ENCODE peak calls at places on chromosomes 3 and 15, in ten cellular contexts. U is germinal center; Y is cardiac muscle cell; B is nephron progenitor cell; W is stimulated activated naive CD8-positive, alpha-beta T cell treated with anti-CD3 and anti-CD28 coated beads, Interleukin-15, Interleukin-2, amounts not matched to agents 100 U/mL and 50 U/mL, for 24 hours; K is NAMALWA; V is psoas muscle; Z is T-helper 9 cell; Q is GM19239; D is HS-5. P is an unnamed sample.
A peak's percentile ranks its signal among the peaks of the same experiment; 100 is the strongest.

GRCh38 chr3:9600597-9600996 is 47.0 kb upstream of the LHFPL4 start:
- DNase-seq in U (peak; percentile 36), Y (no peak), B (peak; percentile 30), W (peak; percentile 16), K (no peak), V (no peak), Z (no peak), Q (no peak), D (no peak), P (no peak)

GRCh38 chr3:96852849-96853248 is 38.5 kb downstream of the EPHA6 start:
- DNase-seq in U (no peak), Y (no peak), B (no peak), W (no peak), K (no peak), V (no peak), Z (no peak), Q (no peak), D (no peak), P (no peak)

GRCh38 chr3:177928156-177928555 is 608.1 kb upstream of the KCNMB2 start:
- DNase-seq in U (no peak), Y (no peak), B (no peak), W (no peak), K (no peak), V (no peak), Z (no peak), Q (no peak), D (no peak), P (no peak)

GRCh38 chr15:50906954-50907865 is 1.3 kb upstream of the AP4E1 start:
- DNase-seq in U (peak; percentile 60), Y (no peak), B (no peak), W (peak; percentile 73), K (peak; percentile 77), V (no peak), Z (peak; percentile 59), Q (peak; percentile 48), D (no peak), P (peak; percentile 41)

GRCh38 chr15:35038655-35039534 is 46.2 kb downstream of the NANOGP8 start:
- DNase-seq in U (no peak), Y (no peak), B (no peak), W (no peak), K (no peak), V (no peak), Z (no peak), Q (no peak), D (peak; percentile 20), P (peak; percentile 11)

GRCh38 chr3:121852256-121852655 is 17.2 kb downstream of the EAF2 start:
- DNase-seq in U (no peak), Y (no peak), B (no peak), W (no peak), K (no peak), V (no peak), Z (no peak), Q (no peak), D (no peak), P (no peak)

GRCh38 chr3:49327485-49327884 is 12.4 kb downstream of the USP4 start:
- DNase-seq in U (no peak), Y (no peak), B (no peak), W (no peak), K (peak; percentile 10), V (no peak), Z (no peak), Q (no peak), D (no peak), P (peak; percentile 19)

GRCh38 chr15:101126618-101127502 is 125.0 kb downstream of the CHSY1 start:
- DNase-seq in U (no peak), Y (no peak), B (no peak), W (peak; percentile 32), K (no peak), V (no peak), Z (no peak), Q (no peak), D (no peak), P (no peak)

GRCh38 chr3:156551261-156551660 is 3.7 kb downstream of the SSR3 start:
- DNase-seq in U (no peak), Y (no peak), B (no peak), W (no peak), K (no peak), V (no peak), Z (no peak), Q (no peak), D (peak; percentile 82), P (no peak)

GRCh38 chr3:196292281-196292923 is 4.9 kb upstream of the PCYT1A start:
- DNase-seq in U (peak; percentile 57), Y (no peak), B (no peak), W (no peak), K (peak; percentile 59), V (no peak), Z (no peak), Q (no peak), D (no peak), P (no peak)

GRCh38 chr3:134355416-134355815 is 18.8 kb downstream of the AMOTL2 start:
- DNase-seq in U (no peak), Y (no peak), B (no peak), W (no peak), K (no peak), V (peak; percentile 32), Z (no peak), Q (no peak), D (no peak), P (no peak)

GRCh38 chr3:37737134-37737533 is 124.5 kb upstream of the CTDSPL start:
- DNase-seq in U (no peak), Y (peak; percentile 53), B (no peak), W (no peak), K (no peak), V (no peak), Z (no peak), Q (no peak), D (no peak), P (no peak)

GRCh38 chr15:81166949-81167816 is 29.5 kb upstream of the IL16 start:
- DNase-seq in U (no peak), Y (no peak), B (no peak), W (no peak), K (no peak), V (no peak), Z (no peak), Q (no peak), D (no peak), P (no peak)

GRCh38 chr3:73498764-73499622 is 125.7 kb downstream of the PDZRN3 start:
- DNase-seq in U (no peak), Y (no peak), B (no peak), W (no peak), K (no peak), V (peak; percentile 45), Z (no peak), Q (no peak), D (no peak), P (no peak)

GRCh38 chr3:23052230-23053019 is 150.7 kb upstream of the UBE2E2 start:
- DNase-seq in U (no peak), Y (no peak), B (no peak), W (no peak), K (no peak), V (no peak), Z (no peak), Q (no peak), D (no peak), P (no peak)

GRCh38 chr3:25863560-25863959 is 73.7 kb downstream of the OXSM start:
- DNase-seq in U (no peak), Y (no peak), B (no peak), W (no peak), K (peak; percentile 43), V (no peak), Z (no peak), Q (no peak), D (no peak), P (peak; percentile 5)

GRCh38 chr3:13513051-13513912 is 33.2 kb downstream of the HDAC11 start:
- DNase-seq in U (no peak), Y (peak; percentile 23), B (no peak), W (no peak), K (no peak), V (peak; percentile 61), Z (no peak), Q (no peak), D (no peak), P (no peak)

GRCh38 chr3:188584958-188585689 is 431.2 kb downstream of the LPP start:
- DNase-seq in U (no peak), Y (peak; percentile 11), B (no peak), W (no peak), K (peak; percentile 22), V (no peak), Z (no peak), Q (no peak), D (no peak), P (peak; percentile 53)

GRCh38 chr15:76185716-76186115 is 125.6 kb downstream of the ETFA start:
- DNase-seq in U (peak; percentile 59), Y (peak; percentile 29), B (peak; percentile 39), W (no peak), K (peak; percentile 76), V (no peak), Z (no peak), Q (peak; percentile 37), D (peak; percentile 42), P (peak; percentile 31)

GRCh38 chr15:41971893-41972340 is 440 bp downstream of the EHD4 start:
- DNase-seq in U (peak; percentile 60), Y (peak; percentile 61), B (peak; percentile 62), W (peak; percentile 54), K (no peak), V (no peak), Z (no peak), Q (no peak), D (no peak), P (no peak)

GRCh38 chr3:39724233-39724846 is 85.1 kb upstream of the MYRIP start:
- DNase-seq in U (peak; percentile 10), Y (no peak), B (no peak), W (no peak), K (no peak), V (no peak), Z (no peak), Q (no peak), D (no peak), P (peak; percentile 8)

GRCh38 chr3:131326307-131326706 is 55.3 kb upstream of the NUDT16 start:
- DNase-seq in U (no peak), Y (no peak), B (no peak), W (no peak), K (no peak), V (no peak), Z (no peak), Q (no peak), D (no peak), P (no peak)

GRCh38 chr3:38516669-38517068 is 20.5 kb downstream of the EXOG start:
- DNase-seq in U (no peak), Y (no peak), B (no peak), W (no peak), K (no peak), V (no peak), Z (no peak), Q (no peak), D (no peak), P (no peak)

GRCh38 chr3:12588674-12589054 is 31.8 kb downstream of the MKRN2 start:
- DNase-seq in U (no peak), Y (no peak), B (no peak), W (no peak), K (no peak), V (no peak), Z (no peak), Q (no peak), D (no peak), P (no peak)

GRCh38 chr3:124097362-124098120 is 105.6 kb upstream of the ROPN1 start:
- DNase-seq in U (no peak), Y (no peak), B (no peak), W (no peak), K (no peak), V (no peak), Z (no peak), Q (no peak), D (no peak), P (no peak)